ENCODE peak calls at places on chromosomes 3 and 15, in seven cellular contexts. Z, W, B, O, M, X and E are unnamed samples.

GRCh38 chr15:47870956-47871625 is 153.8 kb downstream of the SEMA6D start:
- DNase-seq in Z (no peak), W (no peak), B (no peak), O (peak; percentile 86), M (no peak), X (peak; percentile 46), E (no peak)

GRCh38 chr3:65945480-65945879 is 93.2 kb downstream of the MAGI1 start:
- DNase-seq in Z (no peak), W (peak; percentile 5), B (no peak), O (peak; percentile 74), M (no peak), X (no peak), E (no peak)

GRCh38 chr3:133531981-133532380 is 41.5 kb upstream of the CDV3 start:
- DNase-seq in Z (no peak), W (no peak), B (no peak), O (peak; percentile 94), M (no peak), X (no peak), E (no peak)

GRCh38 chr3:129723558-129724324 is 117.3 kb upstream of the PLXND1 start:
- DNase-seq in Z (peak; percentile 87), W (no peak), B (no peak), O (peak; percentile 82), M (peak; percentile 45), X (peak; percentile 45), E (peak; percentile 83)

GRCh38 chr3:61668317-61668864 is 107.0 kb downstream of the PTPRG start:
- DNase-seq in Z (no peak), W (no peak), B (no peak), O (no peak), M (no peak), X (no peak), E (no peak)

GRCh38 chr15:82530606-82531379 is 9.5 kb downstream of the RPS17 start:
- DNase-seq in Z (no peak), W (peak; percentile 95), B (peak; percentile 69), O (peak; percentile 60), M (peak; percentile 70), X (peak; percentile 93), E (peak; percentile 73)

GRCh38 chr3:117059054-117059989 is 349.7 kb downstream of the TUSC7 start:
- DNase-seq in Z (no peak), W (no peak), B (no peak), O (peak; percentile 23), M (no peak), X (no peak), E (no peak)

GRCh38 chr15:65476942-65477341 is 40.5 kb downstream of the DPP8 start:
- DNase-seq in Z (no peak), W (no peak), B (no peak), O (peak; percentile 69), M (no peak), X (no peak), E (no peak)

GRCh38 chr15:78018968-78019644 is 58.4 kb downstream of the TBC1D2B start:
- DNase-seq in Z (no peak), W (no peak), B (no peak), O (no peak), M (no peak), X (no peak), E (no peak)

GRCh38 chr3:111926266-111926676 is 52.6 kb upstream of the ABHD10 start:
- DNase-seq in Z (no peak), W (no peak), B (no peak), O (no peak), M (no peak), X (no peak), E (no peak)
- H3K27ac ChIP-seq in Z (no peak overlapping the region), W (no peak overlapping the region), B (no peak overlapping the region), O (no peak overlapping the region), M (no peak overlapping the region), X (no peak overlapping the region), E (no peak overlapping the region)

DNA sequence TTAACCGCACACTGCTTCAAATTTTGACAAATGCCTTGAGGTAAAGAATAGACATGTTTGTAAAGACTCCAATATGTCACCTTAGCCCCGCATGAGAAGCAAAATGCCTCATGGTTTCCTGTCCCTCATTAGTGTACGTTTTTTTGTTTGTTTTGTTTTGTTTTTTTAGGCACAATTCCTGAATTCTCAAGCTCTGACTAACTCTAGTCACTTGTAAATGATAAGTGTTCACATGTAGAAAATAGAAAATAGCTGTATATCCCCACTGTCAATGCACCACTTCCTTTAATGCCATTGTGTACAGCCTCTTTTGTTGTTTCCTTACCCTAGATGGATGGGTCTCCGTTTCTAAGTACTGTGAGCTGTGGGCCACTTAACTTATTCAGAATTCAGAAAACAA is 655.7 kb downstream of the GBE1 start:
- DNase-seq in Z (no peak), W (no peak), B (peak; percentile 25), O (peak; percentile 40), M (no peak), X (no peak), E (no peak)
- TF ChIP-seq CTCF in Z (no peak), W (no peak), B (no peak), O (no peak), M (no peak), X (no peak), E (no peak)

DNA sequence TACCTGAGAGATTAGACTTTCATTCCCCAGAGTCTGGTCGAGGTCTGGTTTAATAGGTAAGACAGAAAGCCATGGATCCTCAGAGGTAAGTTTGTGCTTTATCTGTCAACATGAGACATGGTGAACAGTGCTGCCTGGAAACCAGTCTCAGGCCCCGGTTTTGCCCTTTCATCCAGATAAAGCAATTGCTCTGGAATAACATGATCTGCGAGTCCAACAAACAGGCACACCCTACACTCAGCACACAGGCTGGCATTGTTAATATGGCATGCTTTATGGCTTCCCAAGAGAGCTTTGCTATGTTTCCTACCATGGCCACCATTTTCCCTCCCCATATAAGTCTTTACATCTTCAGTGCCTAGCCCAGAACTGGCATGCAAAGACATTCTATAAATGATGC is 30.1 kb upstream of the MNS1 start:
- DNase-seq in Z (no peak), W (no peak), B (no peak), O (no peak), M (no peak), X (no peak), E (no peak)
- H3K4me1 ChIP-seq in Z (no peaks in the 10 kb centered on the region), W (no peaks in the 10 kb centered on the region), B (no peaks in the 10 kb centered on the region), O (no peaks in the 10 kb centered on the region), M (no peaks in the 10 kb centered on the region), X (peaks cover 6% of the 10 kb centered on the region), E (no peaks in the 10 kb centered on the region)

DNA sequence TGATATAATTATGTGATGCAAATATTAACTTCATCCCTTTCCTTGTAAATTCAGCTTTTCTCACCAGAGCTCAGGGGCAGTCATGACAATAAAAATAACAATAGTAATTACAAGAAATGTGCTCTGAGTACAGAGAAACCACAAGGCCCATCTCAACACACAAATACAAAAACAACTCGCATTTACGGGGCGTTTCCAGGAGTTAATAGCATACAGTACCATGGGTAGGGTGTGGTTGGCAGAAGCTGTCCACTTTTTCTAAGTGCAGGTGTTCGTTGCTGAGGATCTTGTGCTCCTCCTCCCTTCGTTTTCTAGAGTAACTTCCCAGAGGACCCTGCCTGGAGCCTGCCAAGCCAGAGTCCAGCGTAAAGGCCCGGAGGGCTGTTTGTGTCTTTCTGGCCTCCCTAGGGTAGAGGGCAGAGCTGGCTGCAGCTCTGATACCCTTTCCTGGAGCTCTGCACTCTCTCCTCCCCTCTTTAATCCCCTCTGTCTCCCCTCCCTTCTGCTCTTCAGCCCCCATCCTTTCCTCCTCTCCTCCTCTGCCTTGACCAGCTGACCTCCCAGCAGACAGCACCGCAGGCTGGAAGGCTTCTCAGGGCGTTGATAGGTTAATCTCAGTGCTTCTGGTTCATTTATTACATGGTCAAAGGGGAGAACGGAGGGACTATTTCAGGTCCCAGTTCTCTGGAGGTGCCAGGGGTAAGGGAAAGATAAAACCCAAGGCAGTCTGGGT is 11.4 kb downstream of the SEMA3G start:
- DNase-seq in Z (no peak), W (peak; percentile 39), B (no peak), O (no peak), M (no peak), X (peak; percentile 0), E (no peak)
- H3K27ac ChIP-seq in Z (peak overlapping the region; percentile 45), W (no peak overlapping the region), B (no peak overlapping the region), O (no peak overlapping the region), M (no peak overlapping the region), X (no peak overlapping the region), E (peak overlapping the region; percentile 38)

DNA sequence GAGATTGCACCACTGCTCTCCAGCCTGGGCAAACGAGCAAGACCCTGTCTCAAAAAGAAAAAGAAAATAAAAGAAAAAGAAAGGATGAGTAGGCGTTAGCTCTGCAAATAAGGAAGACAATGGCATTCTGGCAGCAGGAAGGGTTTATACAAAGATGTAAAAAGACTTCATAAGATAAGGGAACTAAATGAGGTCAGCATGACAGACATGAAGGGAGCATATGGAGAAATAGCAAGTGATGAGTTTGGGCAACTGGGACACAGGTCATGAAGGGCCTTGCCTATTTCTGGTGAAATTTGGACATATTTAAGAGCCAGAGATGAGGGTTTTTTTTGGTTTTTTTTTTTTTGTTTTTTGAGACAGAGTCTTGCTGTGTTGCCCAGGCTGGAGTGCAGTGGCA is 24.5 kb downstream of the TMEM266 start:
- DNase-seq in Z (no peak), W (no peak), B (no peak), O (no peak), M (no peak), X (no peak), E (no peak)
- TF ChIP-seq CTCF in Z (no peak), W (no peak), B (no peak), O (no peak), M (no peak), X (no peak), E (no peak)

GRCh38 chr3:172222474-172223071 is 183.2 kb downstream of the FNDC3B start:
- DNase-seq in Z (no peak), W (peak; percentile 49), B (no peak), O (no peak), M (no peak), X (no peak), E (no peak)

GRCh38 chr3:172218350-172219323 is 179.3 kb downstream of the FNDC3B start:
- DNase-seq in Z (no peak), W (no peak), B (no peak), O (peak; percentile 39), M (no peak), X (no peak), E (no peak)

GRCh38 chr3:172219750-172220149 is 180.4 kb downstream of the FNDC3B start:
- DNase-seq in Z (no peak), W (no peak), B (no peak), O (no peak), M (no peak), X (no peak), E (no peak)

GRCh38 chr3:172223870-172224269 is 184.5 kb downstream of the FNDC3B start:
- DNase-seq in Z (no peak), W (no peak), B (no peak), O (no peak), M (no peak), X (no peak), E (no peak)

DNA sequence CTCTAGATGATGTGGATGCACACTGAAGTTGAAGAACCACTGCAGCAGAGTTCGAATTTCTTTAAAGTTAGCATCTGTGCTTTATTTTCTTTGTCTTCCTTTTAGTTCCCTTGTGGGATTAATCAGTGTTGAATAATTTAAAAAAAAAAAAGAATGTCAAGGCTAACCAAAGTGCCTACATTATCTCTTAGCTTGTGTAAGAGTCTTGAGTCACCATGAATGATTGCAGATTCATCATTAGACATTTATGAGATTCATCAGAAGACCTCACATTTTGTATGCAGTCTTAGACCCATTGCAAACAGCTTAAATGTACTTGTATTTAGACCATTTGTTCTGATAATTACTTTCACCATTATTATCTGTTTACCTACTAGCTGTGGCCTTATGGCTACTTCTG is 182.2 kb downstream of the FNDC3B start:
- DNase-seq in Z (no peak), W (no peak), B (no peak), O (peak; percentile 93), M (no peak), X (no peak), E (no peak)
- H3K4me1 ChIP-seq in Z (peaks cover 48% of the 10 kb centered on the region), W (peaks cover 14% of the 10 kb centered on the region), B (peaks cover 85% of the 10 kb centered on the region), O (peaks cover 24% of the 10 kb centered on the region), M (peaks cover 29% of the 10 kb centered on the region), X (peaks cover 77% of the 10 kb centered on the region), E (peaks cover 49% of the 10 kb centered on the region)